ENCODE peak calls at places on chromosomes 6 and 20, in four cellular contexts. X, P, Z and B are unnamed samples.

GRCh38 chr6:127775371-127775770 is 125.5 kb downstream of the THEMIS start:
- DNase-seq in X (no peak), P (no peak), Z (no peak), B (no peak)

GRCh38 chr20:48502758-48503157 is 325.0 kb downstream of the PREX1 start:
- DNase-seq in X (no peak), P (no peak), Z (no peak), B (no peak)

GRCh38 chr6:12012231-12012565 is at the start of gene HIVEP1:
- DNase-seq in X (peak), P (no peak), Z (peak), B (peak)

GRCh38 chr20:15642099-15642498 is 931.1 kb downstream of the KIF16B start:
- DNase-seq in X (no peak), P (no peak), Z (peak), B (no peak)

GRCh38 chr20:48603116-48603818 is 224.5 kb downstream of the PREX1 start:
- DNase-seq in X (no peak), P (no peak), Z (no peak), B (peak)

GRCh38 chr6:83371428-83371827 is 59.4 kb downstream of the ME1 start:
- DNase-seq in X (no peak), P (no peak), Z (no peak), B (no peak)

GRCh38 chr20:20019123-20019522 is 2.0 kb downstream of the NAA20 start:
- DNase-seq in X (peak), P (no peak), Z (no peak), B (no peak)

GRCh38 chr20:50303573-50304500 is 113.2 kb downstream of the CEBPB start:
- DNase-seq in X (peak), P (peak), Z (peak), B (no peak)

GRCh38 chr6:29653452-29654038 is 3.3 kb upstream of the MOG start:
- DNase-seq in X (peak), P (peak), Z (peak), B (no peak)

GRCh38 chr6:15501806-15502450 is 160.9 kb downstream of the DTNBP1 start:
- DNase-seq in X (no peak), P (no peak), Z (no peak), B (no peak)

GRCh38 chr20:44467289-44467883 is 8.3 kb upstream of the TTPAL start:
- DNase-seq in X (no peak), P (peak), Z (peak), B (peak)

GRCh38 chr20:20267685-20268429 is 100.0 kb upstream of the INSM1 start:
- DNase-seq in X (no peak), P (no peak), Z (no peak), B (peak)

GRCh38 chr6:89948876-89949275 is 54.6 kb downstream of the GJA10 start:
- DNase-seq in X (no peak), P (no peak), Z (no peak), B (no peak)

GRCh38 chr20:5171790-5172164 is 45.0 kb downstream of the CDS2 start:
- DNase-seq in X (peak), P (no peak), Z (no peak), B (no peak)

GRCh38 chr6:158642097-158642601 is 2.4 kb downstream of the DYNLT1 start:
- DNase-seq in X (no peak), P (no peak), Z (no peak), B (no peak)

GRCh38 chr6:63391203-63391970 is 71.6 kb upstream of the LGSN start:
- DNase-seq in X (no peak), P (peak), Z (no peak), B (no peak)

GRCh38 chr6:92243315-92243714 is 1176.0 kb downstream of the EPHA7 start:
- DNase-seq in X (no peak), P (no peak), Z (no peak), B (no peak)

GRCh38 chr20:46367967-46368901 is 38.2 kb downstream of the ELMO2 start:
- DNase-seq in X (peak), P (peak), Z (no peak), B (no peak)

GRCh38 chr6:108714012-108714773 is 134.0 kb upstream of the ARMC2 start:
- DNase-seq in X (peak), P (no peak), Z (no peak), B (no peak)

GRCh38 chr6:158010591-158011477 is 29.2 kb downstream of the SYNJ2 start:
- DNase-seq in X (no peak), P (peak), Z (no peak), B (no peak)

GRCh38 chr20:20009784-20010253 is 7.3 kb upstream of the NAA20 start:
- DNase-seq in X (no peak), P (peak), Z (no peak), B (peak)

GRCh38 chr20:34220581-34220980 is 20.6 kb upstream of the ASIP start:
- DNase-seq in X (no peak), P (no peak), Z (no peak), B (no peak)

GRCh38 chr20:40582531-40582930 is 106.5 kb downstream of the MAFB start:
- DNase-seq in X (no peak), P (peak), Z (no peak), B (no peak)

GRCh38 chr6:109612268-109612667 is 78.7 kb downstream of the AK9 start:
- DNase-seq in X (no peak), P (no peak), Z (no peak), B (no peak)

GRCh38 chr20:37986873-37987601 is 46.2 kb downstream of the TTI1 start:
- DNase-seq in X (no peak), P (peak), Z (peak), B (no peak)
- TF ChIP-seq FOXJ3 in X (no peak), P (peak), Z (no peak), B (no peak)

DNA sequence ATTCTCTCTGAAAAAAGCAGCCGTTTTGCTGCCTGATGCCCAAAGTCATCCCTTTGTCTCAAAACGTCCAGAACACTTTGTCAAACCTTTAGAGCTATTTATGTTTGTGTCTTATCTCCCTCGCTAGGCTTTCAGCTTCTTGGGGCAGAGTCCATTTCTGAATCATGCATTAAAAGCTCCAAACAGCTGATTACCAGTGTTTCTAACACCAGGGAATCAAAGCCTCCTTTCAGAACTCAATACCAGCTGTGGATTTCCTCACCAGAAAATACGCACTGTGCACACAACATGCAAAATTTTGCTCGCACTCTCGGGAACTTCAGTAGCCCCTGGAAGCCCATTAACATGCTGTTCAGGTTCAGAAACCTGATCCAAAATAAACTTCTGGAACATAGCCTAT is 333.3 kb downstream of the HACE1 start:
- DNase-seq in X (no peak), P (peak), Z (no peak), B (no peak)
- TF ChIP-seq FOXJ3 in X (no peak), P (no peak), Z (no peak), B (no peak)

DNA sequence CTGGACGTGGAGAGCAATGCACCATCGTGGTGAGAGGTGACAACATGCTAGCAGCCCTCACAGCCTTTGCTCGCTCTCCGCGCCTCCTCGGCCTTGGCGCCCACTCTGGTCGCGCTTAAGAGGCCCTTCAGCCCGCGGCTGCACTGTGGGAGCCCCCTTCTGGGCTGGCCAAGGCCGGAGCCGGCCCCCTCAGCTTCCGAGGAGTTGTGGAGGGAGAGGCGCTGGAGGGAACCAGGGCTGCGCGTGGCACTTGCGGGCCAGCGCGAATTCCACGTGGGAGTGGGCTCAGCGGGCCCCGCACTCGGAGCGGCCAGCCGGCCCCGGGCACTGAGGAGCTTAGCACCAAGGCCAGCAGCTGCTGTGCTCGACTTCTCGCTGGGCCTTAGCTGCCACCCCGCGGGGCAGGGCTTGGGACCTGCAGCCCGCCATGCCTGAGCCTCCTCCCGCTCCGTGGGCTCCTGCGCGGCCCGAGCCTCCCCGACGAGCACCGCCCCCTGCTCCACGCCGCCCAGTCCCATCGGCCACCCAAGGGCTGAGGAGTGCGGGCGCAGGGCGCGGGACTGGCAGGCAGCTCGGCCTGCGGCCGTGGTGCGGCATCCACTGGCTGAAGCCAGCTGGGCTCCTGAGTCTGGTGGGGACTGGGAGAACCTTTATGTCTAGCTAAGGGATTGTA is 3.8 kb downstream of the GPX6 start:
- DNase-seq in X (no peak), P (no peak), Z (no peak), B (no peak)
- TF ChIP-seq FOXJ3 in X (no peak), P (no peak), Z (no peak), B (no peak)

GRCh38 chr20:62702886-62703852 is 5.5 kb upstream of the NTSR1 start:
- DNase-seq in X (peak), P (peak), Z (no peak), B (no peak)
- TF ChIP-seq FOXJ3 in X (no peak), P (no peak), Z (no peak), B (no peak)

DNA sequence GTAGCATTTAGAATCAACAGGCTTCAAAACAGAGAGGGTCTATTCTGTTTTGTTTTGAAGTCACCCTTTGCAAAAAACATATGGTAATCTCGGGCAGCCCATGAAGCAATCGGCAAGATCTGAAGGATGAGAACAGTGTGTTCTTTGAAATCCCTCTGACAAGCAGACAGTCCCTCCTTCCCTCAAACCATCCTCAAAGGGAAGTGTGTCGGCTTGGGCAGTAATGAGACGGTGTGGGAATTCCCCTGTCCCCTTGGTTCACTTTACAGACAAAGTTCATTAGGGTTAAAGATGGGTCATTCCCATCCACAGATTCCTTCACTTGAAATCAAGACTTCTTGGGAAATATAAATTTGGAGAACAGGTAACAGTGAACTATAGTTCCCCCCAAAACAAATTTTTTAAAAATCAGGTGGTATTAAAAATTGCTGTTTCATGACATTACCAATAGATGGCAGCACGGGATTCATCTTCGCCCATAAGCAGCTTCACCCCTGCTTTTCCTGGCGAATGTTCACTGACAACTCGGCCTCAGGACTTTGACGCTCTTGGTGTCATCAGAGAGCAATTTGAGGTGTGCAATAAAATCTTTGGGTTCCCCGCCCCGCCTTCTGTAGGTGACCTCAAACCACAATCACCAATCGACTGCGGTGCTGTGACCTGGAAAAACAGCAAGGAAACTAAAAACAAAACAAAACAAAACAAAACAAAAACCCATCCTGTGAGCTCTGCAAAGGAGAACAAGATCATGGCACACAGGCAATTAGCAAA is 159.3 kb upstream of the TNFAIP3 start:
- DNase-seq in X (peak), P (peak), Z (peak), B (peak)
- TF ChIP-seq FOXJ3 in X (no peak), P (peak), Z (no peak), B (no peak)

DNA sequence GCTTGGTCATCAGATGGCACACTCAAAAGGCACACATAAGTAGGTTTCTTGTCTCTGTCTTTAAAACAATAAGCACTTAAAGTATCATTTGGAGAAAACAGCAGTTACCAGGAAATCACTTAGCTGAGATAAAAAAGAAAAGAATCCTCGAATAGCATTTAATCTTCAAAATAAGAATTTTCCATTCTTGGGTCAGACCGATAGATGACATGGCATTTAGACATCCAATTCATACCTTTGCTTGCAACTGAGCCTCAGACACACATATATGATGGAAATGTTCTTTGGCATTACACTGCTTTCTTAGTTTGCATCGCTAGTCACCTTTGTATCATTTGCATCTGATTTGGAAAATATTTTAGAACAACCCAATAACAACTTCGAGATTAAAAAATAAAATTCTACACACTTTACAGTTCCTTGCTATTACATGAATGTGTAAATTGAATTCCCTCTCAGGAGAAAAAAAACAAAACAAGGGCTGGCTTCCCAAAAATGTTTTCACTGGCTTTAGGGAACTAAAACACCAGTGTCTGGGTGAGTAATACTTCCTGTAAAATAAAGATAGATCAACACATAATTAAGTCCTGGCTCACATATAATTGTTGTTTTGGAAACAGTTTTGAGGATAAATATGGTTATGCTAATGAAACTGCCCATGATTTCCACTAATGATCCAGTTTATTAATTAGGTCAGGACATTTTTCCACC is 1.3 kb upstream of the RNF217 start:
- DNase-seq in X (peak), P (no peak), Z (no peak), B (no peak)
- TF ChIP-seq FOXJ3 in X (no peak), P (no peak), Z (no peak), B (no peak)